ENCODE peak calls at places on chromosomes 12 and 14, in ten cellular contexts. One of them, this sample, is unnamed.

GRCh38 chr14:92106095-92106937 is at the start of gene ATXN3:
- DNase-seq in HuH-7: peak; percentile 91
- DNase-seq in M059J: peak; percentile 95
- DNase-seq in endothelial cell: peak; percentile 91
- DNase-seq in EL: peak; percentile 98
- DNase-seq in iPS DF 6.9: peak; percentile 99
- DNase-seq in A549: peak; percentile 99
- DNase-seq in stimulated activated CD4-positive, alpha-beta T cell treated with anti-CD3 and anti-CD28 coated beads, Interleukin-12 subunit alpha, Interleukin-12 subunit beta, amount 100 ng/mL, for 4 hours: peak; percentile 93
- DNase-seq in NCI-H748 treated with DMSO at 0.1 percent for 48 hours: peak; percentile 96
- DNase-seq in NCI-H1105: peak; percentile 98
- DNase-seq in this sample: peak; percentile 99

GRCh38 chr14:102993523-102993922 is 63.8 kb downstream of the CDC42BPB start:
- DNase-seq in NCI-H1105: no peak
- DNase-seq in iPS DF 6.9: no peak
- DNase-seq in endothelial cell: no peak
- DNase-seq in HuH-7: peak; percentile 20
- DNase-seq in stimulated activated CD4-positive, alpha-beta T cell treated with anti-CD3 and anti-CD28 coated beads, Interleukin-12 subunit alpha, Interleukin-12 subunit beta, amount 100 ng/mL, for 4 hours: no peak
- DNase-seq in A549: peak; percentile 85
- DNase-seq in EL: peak; percentile 71
- DNase-seq in NCI-H748 treated with DMSO at 0.1 percent for 48 hours: no peak
- DNase-seq in M059J: peak; percentile 60
- DNase-seq in this sample: peak; percentile 40

GRCh38 chr12:1509703-1510395 is 84.5 kb downstream of the FBXL14 start:
- DNase-seq in iPS DF 6.9: no peak
- DNase-seq in A549: no peak
- DNase-seq in HuH-7: no peak
- DNase-seq in EL: no peak
- DNase-seq in stimulated activated CD4-positive, alpha-beta T cell treated with anti-CD3 and anti-CD28 coated beads, Interleukin-12 subunit alpha, Interleukin-12 subunit beta, amount 100 ng/mL, for 4 hours: no peak
- DNase-seq in NCI-H1105: no peak
- DNase-seq in NCI-H748 treated with DMSO at 0.1 percent for 48 hours: no peak
- DNase-seq in endothelial cell: no peak
- DNase-seq in M059J: no peak
- DNase-seq in this sample: no peak

GRCh38 chr12:109735825-109736551 is 22.4 kb downstream of the FAM222A start:
- DNase-seq in endothelial cell: no peak
- DNase-seq in A549: no peak
- DNase-seq in stimulated activated CD4-positive, alpha-beta T cell treated with anti-CD3 and anti-CD28 coated beads, Interleukin-12 subunit alpha, Interleukin-12 subunit beta, amount 100 ng/mL, for 4 hours: no peak
- DNase-seq in NCI-H1105: no peak
- DNase-seq in HuH-7: no peak
- DNase-seq in M059J: no peak
- DNase-seq in EL: no peak
- DNase-seq in NCI-H748 treated with DMSO at 0.1 percent for 48 hours: no peak
- DNase-seq in iPS DF 6.9: no peak
- DNase-seq in this sample: no peak

GRCh38 chr14:61620130-61620946 is 75.0 kb upstream of the HIF1A start:
- DNase-seq in iPS DF 6.9: no peak
- DNase-seq in stimulated activated CD4-positive, alpha-beta T cell treated with anti-CD3 and anti-CD28 coated beads, Interleukin-12 subunit alpha, Interleukin-12 subunit beta, amount 100 ng/mL, for 4 hours: peak; percentile 27
- DNase-seq in EL: peak; percentile 70
- DNase-seq in A549: no peak
- DNase-seq in HuH-7: no peak
- DNase-seq in NCI-H748 treated with DMSO at 0.1 percent for 48 hours: no peak
- DNase-seq in M059J: peak; percentile 84
- DNase-seq in endothelial cell: no peak
- DNase-seq in NCI-H1105: no peak
- DNase-seq in this sample: peak; percentile 62

GRCh38 chr14:89936654-89937185 is 17.8 kb downstream of the EFCAB11 start:
- DNase-seq in iPS DF 6.9: no peak
- DNase-seq in NCI-H748 treated with DMSO at 0.1 percent for 48 hours: peak; percentile 29
- DNase-seq in M059J: no peak
- DNase-seq in HuH-7: no peak
- DNase-seq in NCI-H1105: no peak
- DNase-seq in A549: no peak
- DNase-seq in stimulated activated CD4-positive, alpha-beta T cell treated with anti-CD3 and anti-CD28 coated beads, Interleukin-12 subunit alpha, Interleukin-12 subunit beta, amount 100 ng/mL, for 4 hours: no peak
- DNase-seq in endothelial cell: no peak
- DNase-seq in EL: no peak
- DNase-seq in this sample: no peak

GRCh38 chr12:26196424-26196722 is 1.0 kb downstream of the SSPN start:
- DNase-seq in iPS DF 6.9: no peak
- DNase-seq in HuH-7: no peak
- DNase-seq in M059J: no peak
- DNase-seq in EL: no peak
- DNase-seq in stimulated activated CD4-positive, alpha-beta T cell treated with anti-CD3 and anti-CD28 coated beads, Interleukin-12 subunit alpha, Interleukin-12 subunit beta, amount 100 ng/mL, for 4 hours: no peak
- DNase-seq in endothelial cell: no peak
- DNase-seq in A549: no peak
- DNase-seq in NCI-H748 treated with DMSO at 0.1 percent for 48 hours: no peak
- DNase-seq in NCI-H1105: no peak
- DNase-seq in this sample: no peak

GRCh38 chr14:94124582-94125377 is 4.6 kb downstream of the IFI27L2 start:
- DNase-seq in iPS DF 6.9: no peak
- DNase-seq in endothelial cell: no peak
- DNase-seq in HuH-7: no peak
- DNase-seq in M059J: no peak
- DNase-seq in NCI-H748 treated with DMSO at 0.1 percent for 48 hours: no peak
- DNase-seq in A549: no peak
- DNase-seq in EL: no peak
- DNase-seq in stimulated activated CD4-positive, alpha-beta T cell treated with anti-CD3 and anti-CD28 coated beads, Interleukin-12 subunit alpha, Interleukin-12 subunit beta, amount 100 ng/mL, for 4 hours: no peak
- DNase-seq in NCI-H1105: no peak
- DNase-seq in this sample: no peak

GRCh38 chr14:56351861-56352260 is 227.7 kb upstream of the TMEM260 start:
- DNase-seq in stimulated activated CD4-positive, alpha-beta T cell treated with anti-CD3 and anti-CD28 coated beads, Interleukin-12 subunit alpha, Interleukin-12 subunit beta, amount 100 ng/mL, for 4 hours: no peak
- DNase-seq in HuH-7: no peak
- DNase-seq in endothelial cell: no peak
- DNase-seq in iPS DF 6.9: no peak
- DNase-seq in A549: peak; percentile 4
- DNase-seq in EL: peak; percentile 79
- DNase-seq in NCI-H748 treated with DMSO at 0.1 percent for 48 hours: no peak
- DNase-seq in M059J: peak; percentile 86
- DNase-seq in NCI-H1105: no peak
- DNase-seq in this sample: peak; percentile 80

GRCh38 chr12:447132-447531 is 12.6 kb upstream of the B4GALNT3 start:
- DNase-seq in NCI-H1105: no peak
- DNase-seq in M059J: no peak
- DNase-seq in iPS DF 6.9: no peak
- DNase-seq in HuH-7: no peak
- DNase-seq in A549: no peak
- DNase-seq in endothelial cell: no peak
- DNase-seq in EL: no peak
- DNase-seq in NCI-H748 treated with DMSO at 0.1 percent for 48 hours: no peak
- DNase-seq in stimulated activated CD4-positive, alpha-beta T cell treated with anti-CD3 and anti-CD28 coated beads, Interleukin-12 subunit alpha, Interleukin-12 subunit beta, amount 100 ng/mL, for 4 hours: no peak
- DNase-seq in this sample: no peak

GRCh38 chr12:116427200-116427932 is 131.8 kb upstream of the MAP1LC3B2 start:
- DNase-seq in iPS DF 6.9: peak; percentile 88
- DNase-seq in NCI-H1105: no peak
- DNase-seq in endothelial cell: no peak
- DNase-seq in A549: peak; percentile 80
- DNase-seq in M059J: peak; percentile 93
- DNase-seq in NCI-H748 treated with DMSO at 0.1 percent for 48 hours: no peak
- DNase-seq in HuH-7: no peak
- DNase-seq in EL: peak; percentile 75
- DNase-seq in stimulated activated CD4-positive, alpha-beta T cell treated with anti-CD3 and anti-CD28 coated beads, Interleukin-12 subunit alpha, Interleukin-12 subunit beta, amount 100 ng/mL, for 4 hours: no peak
- DNase-seq in this sample: no peak

GRCh38 chr12:13002301-13003097 is 2.4 kb upstream of the HEBP1 start:
- DNase-seq in NCI-H1105: no peak
- DNase-seq in HuH-7: no peak
- DNase-seq in NCI-H748 treated with DMSO at 0.1 percent for 48 hours: no peak
- DNase-seq in iPS DF 6.9: no peak
- DNase-seq in M059J: peak; percentile 49
- DNase-seq in EL: peak; percentile 37
- DNase-seq in A549: no peak
- DNase-seq in endothelial cell: no peak
- DNase-seq in stimulated activated CD4-positive, alpha-beta T cell treated with anti-CD3 and anti-CD28 coated beads, Interleukin-12 subunit alpha, Interleukin-12 subunit beta, amount 100 ng/mL, for 4 hours: no peak
- DNase-seq in this sample: no peak

GRCh38 chr12:96233941-96234461 is 39.8 kb downstream of the ELK3 start:
- DNase-seq in iPS DF 6.9: no peak
- DNase-seq in NCI-H748 treated with DMSO at 0.1 percent for 48 hours: no peak
- DNase-seq in M059J: peak; percentile 82
- DNase-seq in stimulated activated CD4-positive, alpha-beta T cell treated with anti-CD3 and anti-CD28 coated beads, Interleukin-12 subunit alpha, Interleukin-12 subunit beta, amount 100 ng/mL, for 4 hours: no peak
- DNase-seq in HuH-7: no peak
- DNase-seq in A549: no peak
- DNase-seq in NCI-H1105: peak; percentile 73
- DNase-seq in EL: peak; percentile 29
- DNase-seq in endothelial cell: no peak
- DNase-seq in this sample: peak; percentile 98

GRCh38 chr14:103629503-103630121 is 601 bp downstream of the KLC1 start:
- DNase-seq in endothelial cell: peak; percentile 52
- DNase-seq in EL: peak; percentile 31
- DNase-seq in stimulated activated CD4-positive, alpha-beta T cell treated with anti-CD3 and anti-CD28 coated beads, Interleukin-12 subunit alpha, Interleukin-12 subunit beta, amount 100 ng/mL, for 4 hours: peak; percentile 44
- DNase-seq in A549: no peak
- DNase-seq in HuH-7: peak; percentile 52
- DNase-seq in iPS DF 6.9: no peak
- DNase-seq in M059J: no peak
- DNase-seq in NCI-H1105: peak; percentile 8
- DNase-seq in NCI-H748 treated with DMSO at 0.1 percent for 48 hours: no peak
- DNase-seq in this sample: peak; percentile 39

GRCh38 chr14:60922050-60922449 is 58.8 kb downstream of the TRMT5 start:
- DNase-seq in M059J: peak; percentile 11
- DNase-seq in stimulated activated CD4-positive, alpha-beta T cell treated with anti-CD3 and anti-CD28 coated beads, Interleukin-12 subunit alpha, Interleukin-12 subunit beta, amount 100 ng/mL, for 4 hours: no peak
- DNase-seq in A549: no peak
- DNase-seq in NCI-H1105: peak; percentile 77
- DNase-seq in endothelial cell: no peak
- DNase-seq in iPS DF 6.9: no peak
- DNase-seq in HuH-7: no peak
- DNase-seq in EL: peak; percentile 56
- DNase-seq in NCI-H748 treated with DMSO at 0.1 percent for 48 hours: no peak
- DNase-seq in this sample: no peak

GRCh38 chr12:47839214-47839613 is 19.5 kb upstream of the HDAC7 start:
- DNase-seq in iPS DF 6.9: no peak
- DNase-seq in M059J: no peak
- DNase-seq in A549: no peak
- DNase-seq in HuH-7: no peak
- DNase-seq in endothelial cell: no peak
- DNase-seq in NCI-H748 treated with DMSO at 0.1 percent for 48 hours: no peak
- DNase-seq in EL: no peak
- DNase-seq in stimulated activated CD4-positive, alpha-beta T cell treated with anti-CD3 and anti-CD28 coated beads, Interleukin-12 subunit alpha, Interleukin-12 subunit beta, amount 100 ng/mL, for 4 hours: no peak
- DNase-seq in NCI-H1105: no peak
- DNase-seq in this sample: no peak